ENCODE peak calls at places on chromosomes 11 and 22, in six cellular contexts. S is tibial nerve; P is naive thymus-derived CD4-positive, alpha-beta T cell; R is neuronal stem cell; E is CD4-positive, CD25-positive, alpha-beta regulatory T cell; F is ovary. K is an unnamed sample. For H3K4me1, the result is how much of the 10 kb centered on the place peaks cover.

GRCh38 chr11:17267576-17267975 is 9.0 kb upstream of the NUCB2 start:
- DNase-seq in S (no peak), P (no peak), R (no peak), E (no peak), F (no peak), K (no peak)

GRCh38 chr11:33721984-33722383 is 14.2 kb downstream of the CD59 start:
- DNase-seq in S (no peak), P (no peak), R (no peak), E (no peak), F (no peak), K (no peak)

GRCh38 chr11:82776377-82776776 is 42.7 kb upstream of the FAM181B start:
- DNase-seq in S (no peak), P (no peak), R (no peak), E (no peak), F (no peak), K (no peak)

GRCh38 chr22:31962392-31963113 is 18.2 kb downstream of the YWHAH start:
- DNase-seq in S (no peak), P (no peak), R (no peak), E (no peak), F (no peak), K (no peak)

GRCh38 chr22:25478573-25478972 is 85.9 kb upstream of the GRK3 start:
- DNase-seq in S (no peak), P (no peak), R (no peak), E (no peak), F (no peak), K (no peak)

GRCh38 chr11:118908931-118909618 is 16.7 kb downstream of the BCL9L start:
- DNase-seq in S (peak), P (no peak), R (no peak), E (no peak), F (peak), K (no peak)

GRCh38 chr11:59429924-59430516 is 3.8 kb upstream of the OR5A2 start:
- DNase-seq in S (no peak), P (no peak), R (peak), E (peak), F (no peak), K (no peak)

GRCh38 chr11:77346906-77347603 is 45.6 kb upstream of the GDPD4 start:
- DNase-seq in S (no peak), P (no peak), R (no peak), E (no peak), F (no peak), K (no peak)

GRCh38 chr11:67276821-67277230 is 10.6 kb downstream of the GRK2 start:
- DNase-seq in S (no peak), P (peak), R (no peak), E (no peak), F (no peak), K (no peak)

GRCh38 chr22:29820941-29821789 is 16.9 kb downstream of the ASCC2 start:
- DNase-seq in S (peak), P (peak), R (no peak), E (peak), F (peak), K (no peak)

GRCh38 chr11:37505406-37505805 is 907.4 kb upstream of the RAG2 start:
- DNase-seq in S (no peak), P (no peak), R (peak), E (no peak), F (no peak), K (no peak)

GRCh38 chr11:86247608-86248007 is 3.1 kb downstream of the EED start:
- DNase-seq in S (no peak), P (no peak), R (no peak), E (no peak), F (no peak), K (no peak)

GRCh38 chr22:48500481-48501230 is 1327.0 kb downstream of the BRD1 start:
- DNase-seq in S (no peak), P (no peak), R (no peak), E (no peak), F (no peak), K (no peak)

GRCh38 chr11:105051559-105051958 is 6.4 kb upstream of the CARD16 start:
- DNase-seq in S (no peak), P (no peak), R (no peak), E (no peak), F (no peak), K (no peak)

GRCh38 chr11:95522871-95523270 is 266.7 kb downstream of the FAM76B start:
- DNase-seq in S (no peak), P (no peak), R (no peak), E (no peak), F (no peak), K (no peak)

GRCh38 chr22:22802346-22802970 is 85.2 kb upstream of the IGLL5 start:
- DNase-seq in S (no peak), P (no peak), R (no peak), E (no peak), F (no peak), K (no peak)

GRCh38 chr11:68843703-68844312 is 2.1 kb upstream of the CPT1A start:
- DNase-seq in S (no peak), P (peak), R (no peak), E (peak), F (peak), K (peak)

GRCh38 chr11:119258983-119259382 is 52.8 kb downstream of the CBL start:
- DNase-seq in S (no peak), P (no peak), R (no peak), E (no peak), F (no peak), K (no peak)

GRCh38 chr11:74037309-74037708 is 28.4 kb upstream of the UCP3 start:
- DNase-seq in S (no peak), P (no peak), R (no peak), E (no peak), F (no peak), K (no peak)

GRCh38 chr11:65651339-65651588 is 11.5 kb downstream of the RELA start:
- DNase-seq in S (no peak), P (no peak), R (no peak), E (no peak), F (no peak), K (no peak)

GRCh38 chr22:31106001-31106571 is 1.3 kb downstream of the SELENOM start:
- DNase-seq in S (no peak), P (no peak), R (no peak), E (no peak), F (peak), K (no peak)

GRCh38 chr22:23513705-23514104 is 66.4 kb downstream of the IGLL1 start:
- DNase-seq in S (no peak), P (no peak), R (no peak), E (no peak), F (no peak), K (no peak)

GRCh38 chr11:17646451-17647145 is 72.8 kb upstream of the MYOD1 start:
- DNase-seq in S (no peak), P (no peak), R (no peak), E (no peak), F (no peak), K (no peak)

GRCh38 chr22:49433044-49433443 is 394.6 kb downstream of the BRD1 start:
- DNase-seq in S (no peak), P (no peak), R (no peak), E (no peak), F (no peak), K (no peak)

GRCh38 chr11:100630898-100631297 is 56.2 kb upstream of the ARHGAP42 start:
- DNase-seq in S (no peak), P (no peak), R (no peak), E (no peak), F (no peak), K (no peak)

GRCh38 chr22:20965104-20965887 is 1.8 kb upstream of the AIFM3 start:
- DNase-seq in S (no peak), P (no peak), R (no peak), E (no peak), F (no peak), K (no peak)

GRCh38 chr22:20963201-20964052 is 3.6 kb upstream of the AIFM3 start:
- DNase-seq in S (no peak), P (no peak), R (no peak), E (no peak), F (no peak), K (no peak)

GRCh38 chr22:20964090-20964798 is 2.8 kb upstream of the AIFM3 start:
- DNase-seq in S (no peak), P (no peak), R (no peak), E (no peak), F (no peak), K (no peak)

GRCh38 chr22:20965888-20966855 is 883 bp upstream of the AIFM3 start:
- DNase-seq in S (no peak), P (no peak), R (no peak), E (no peak), F (no peak), K (no peak)

GRCh38 chr22:20964799-20965103 is 2.3 kb upstream of the AIFM3 start:
- DNase-seq in S (no peak), P (no peak), R (no peak), E (no peak), F (no peak), K (no peak)
- H3K4me3 ChIP-seq in S (no peak), P (no peak), R (peak), E (no peak), F (no peak), K (no peak)

DNA sequence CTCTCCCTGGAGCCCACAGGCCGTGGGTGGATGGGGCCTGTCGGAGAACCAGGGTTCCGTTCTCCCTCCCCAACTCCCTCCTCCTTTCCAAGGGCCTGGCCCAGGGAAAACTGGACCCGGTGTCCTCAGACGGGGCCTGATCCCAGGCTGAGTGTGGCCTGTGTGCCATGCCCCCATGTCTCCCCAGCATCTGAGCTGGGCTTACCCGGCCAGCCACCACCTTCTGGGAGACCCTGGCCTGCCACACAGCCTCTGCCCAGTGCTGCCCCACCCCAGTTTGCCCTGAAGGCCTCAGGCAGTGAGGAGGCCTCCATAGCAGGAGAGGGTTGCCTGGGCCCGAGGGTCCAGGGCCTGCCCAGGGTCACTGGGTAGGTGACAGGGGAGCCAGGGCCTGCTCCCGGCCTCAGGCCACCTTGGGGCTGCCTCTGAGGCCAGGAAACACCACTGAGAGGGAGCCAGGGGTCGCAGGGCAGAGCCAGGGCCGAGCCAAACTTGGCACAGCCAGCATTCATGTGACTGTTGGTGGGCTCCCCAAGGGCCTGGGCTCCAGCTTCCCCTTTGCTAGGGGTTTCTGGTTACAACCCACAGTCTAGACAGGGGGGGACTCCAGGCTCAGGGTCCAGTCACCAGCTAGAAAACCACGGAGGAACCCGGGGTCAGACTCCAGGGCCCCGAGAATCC is 585 bp upstream of the IFITM10 start:
- DNase-seq in S (no peak), P (no peak), R (no peak), E (no peak), F (no peak), K (no peak)
- H3K4me1 ChIP-seq in S (half or more), P (under half), R (under half), E (under half), F (under half), K (under half)

DNA sequence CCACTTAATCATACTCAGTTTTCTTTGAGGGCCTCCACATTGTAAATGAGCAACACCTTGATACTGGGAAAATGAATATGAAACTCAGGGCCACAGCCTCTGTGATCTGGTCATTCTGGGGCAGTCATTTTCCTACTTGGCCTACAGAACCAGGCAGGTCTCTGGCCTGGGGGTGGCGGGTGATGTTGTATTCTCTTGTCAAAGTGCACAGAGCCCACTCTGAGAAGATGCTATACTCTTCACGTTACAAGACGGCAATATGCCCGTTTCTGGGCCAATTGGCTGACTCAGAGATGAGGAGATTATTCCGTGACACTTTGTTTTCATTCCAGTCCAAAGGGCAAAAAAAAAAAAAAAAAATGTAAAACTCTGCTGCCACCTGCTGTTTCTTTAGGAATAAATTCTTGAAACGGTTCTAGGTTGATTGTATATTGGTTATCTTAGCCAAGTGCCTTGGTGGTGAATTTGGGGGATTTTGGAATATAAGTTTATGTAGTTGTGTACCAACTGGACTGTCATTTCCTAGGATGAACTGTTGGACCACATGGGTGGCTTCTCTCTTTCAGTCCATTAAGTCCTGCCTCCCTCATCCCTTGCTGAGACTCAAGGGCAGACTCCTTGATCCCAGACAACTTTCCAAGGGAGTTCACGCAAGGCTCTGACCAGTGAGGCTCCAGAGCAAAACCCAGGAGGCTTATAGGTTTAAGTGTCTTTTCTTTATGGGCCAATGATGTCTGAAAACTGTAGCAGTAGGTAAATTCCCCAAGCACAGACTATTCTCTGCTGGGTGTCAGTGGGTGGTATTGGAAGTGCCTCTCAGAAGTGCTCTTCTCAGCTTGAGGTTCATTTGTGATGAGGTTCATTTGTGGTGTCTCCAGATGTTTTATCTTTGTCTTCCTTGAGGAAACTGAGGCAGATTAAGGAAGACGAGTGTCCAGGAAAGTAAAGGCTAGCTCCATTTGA is 18.2 kb downstream of the ADM start:
- DNase-seq in S (no peak), P (peak), R (no peak), E (peak), F (peak), K (no peak)
- H3K4me3 ChIP-seq in S (no peak), P (no peak), R (no peak), E (no peak), F (no peak), K (no peak)

DNA sequence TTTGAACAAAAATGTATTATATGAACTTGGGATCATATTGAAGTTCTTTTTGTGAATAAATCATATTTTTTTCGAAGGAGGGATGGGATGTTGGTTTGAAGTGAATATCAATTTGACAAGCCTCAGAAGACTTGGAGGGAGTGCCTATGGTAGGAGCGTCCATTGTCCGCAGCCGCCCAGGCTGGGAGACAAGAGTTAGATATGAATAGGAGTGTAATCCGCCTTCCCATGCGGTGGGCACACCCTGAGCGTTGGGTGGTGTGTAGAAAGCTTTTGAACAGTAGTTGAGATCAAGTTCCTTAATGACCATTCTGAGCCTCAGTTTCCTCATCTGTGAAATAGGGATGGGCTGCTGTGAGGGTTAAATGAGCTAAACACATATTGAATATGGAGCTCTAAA is 7.0 kb downstream of the CD82 start:
- DNase-seq in S (no peak), P (no peak), R (no peak), E (no peak), F (no peak), K (no peak)
- H3K4me1 ChIP-seq in S (half or more), P (half or more), R (under half), E (half or more), F (under half), K (half or more)

DNA sequence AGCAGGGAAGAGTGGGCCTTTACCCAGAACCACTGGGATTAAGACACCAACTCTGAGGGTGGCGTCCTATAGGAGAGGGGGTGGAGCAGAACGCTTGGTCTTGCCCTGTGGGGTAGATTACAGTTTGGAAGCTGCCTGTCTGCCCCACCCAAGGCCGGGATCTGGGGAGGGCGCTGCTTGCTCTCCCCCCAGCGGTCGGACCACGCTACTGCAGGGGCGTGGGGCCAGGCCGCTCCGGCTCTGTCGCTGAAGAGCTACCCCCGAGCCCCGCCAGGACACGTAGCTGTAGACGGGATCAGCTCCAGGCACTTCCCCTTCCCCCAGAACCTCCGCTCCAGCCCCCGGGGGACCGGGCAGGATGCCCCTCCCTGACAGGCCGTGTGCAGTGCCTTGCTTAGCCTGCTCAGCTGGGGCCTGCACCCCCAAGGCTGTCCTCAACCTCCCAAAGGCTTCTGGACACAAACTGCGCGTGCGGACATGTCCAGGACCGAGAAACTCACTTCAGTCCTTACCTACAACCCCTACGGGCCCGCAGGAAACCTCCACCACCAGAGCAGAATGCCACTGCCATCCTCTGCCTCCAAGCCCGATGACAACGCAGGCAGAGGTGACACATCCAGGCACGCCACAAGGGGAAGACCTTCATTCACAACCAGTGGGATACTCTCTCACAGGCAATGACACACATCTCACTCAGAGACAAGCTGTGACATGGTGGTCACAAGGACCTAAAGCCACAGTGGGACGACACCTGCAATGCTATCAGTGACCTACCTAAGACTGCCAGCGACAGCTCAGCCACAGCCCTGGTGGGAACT is 3.6 kb downstream of the AHNAK start:
- DNase-seq in S (peak), P (peak), R (peak), E (peak), F (peak), K (peak)
- H3K4me3 ChIP-seq in S (peak), P (peak), R (peak), E (peak), F (peak), K (peak)

GRCh38 chr11:128626913-128627665 is 39.7 kb upstream of the ETS1 start:
- DNase-seq in S (no peak), P (no peak), R (no peak), E (no peak), F (no peak), K (no peak)

GRCh38 chr11:128628686-128629085 is 41.3 kb upstream of the ETS1 start:
- DNase-seq in S (no peak), P (no peak), R (no peak), E (peak), F (no peak), K (no peak)

GRCh38 chr11:128628343-128628673 is 41.0 kb upstream of the ETS1 start:
- DNase-seq in S (no peak), P (no peak), R (no peak), E (no peak), F (no peak), K (no peak)

GRCh38 chr11:128629516-128630106 is 42.3 kb upstream of the ETS1 start:
- DNase-seq in S (no peak), P (no peak), R (no peak), E (no peak), F (no peak), K (no peak)

GRCh38 chr11:128627666-128628342 is 40.4 kb upstream of the ETS1 start:
- DNase-seq in S (no peak), P (no peak), R (no peak), E (no peak), F (no peak), K (no peak)
- H3K4me1 ChIP-seq in S (under half), P (half or more), R (under half), E (half or more), F (under half), K (half or more)

GRCh38 chr22:45903355-45904149 is 73.4 kb downstream of the WNT7B start:
- DNase-seq in S (no peak), P (no peak), R (no peak), E (no peak), F (no peak), K (no peak)
- H3K4me3 ChIP-seq in S (no peak), P (no peak), R (no peak), E (no peak), F (no peak), K (no peak)

GRCh38 chr22:39252461-39253391 is 7.9 kb upstream of the PDGFB start:
- DNase-seq in S (no peak), P (no peak), R (no peak), E (no peak), F (no peak), K (no peak)
- H3K4me1 ChIP-seq in S (under half), P (under half), R (under half), E (under half), F (under half), K (under half)

GRCh38 chr11:72969894-72970335 is 155.7 kb downstream of the ATG16L2 start:
- DNase-seq in S (no peak), P (no peak), R (no peak), E (peak), F (no peak), K (no peak)

GRCh38 chr11:72972541-72973128 is 158.4 kb downstream of the ATG16L2 start:
- DNase-seq in S (no peak), P (no peak), R (no peak), E (no peak), F (no peak), K (no peak)

GRCh38 chr11:72971211-72971610 is 157.0 kb downstream of the ATG16L2 start:
- DNase-seq in S (no peak), P (no peak), R (no peak), E (no peak), F (no peak), K (no peak)

GRCh38 chr11:72970557-72971118 is 156.4 kb downstream of the ATG16L2 start:
- DNase-seq in S (no peak), P (peak), R (no peak), E (no peak), F (no peak), K (no peak)

DNA sequence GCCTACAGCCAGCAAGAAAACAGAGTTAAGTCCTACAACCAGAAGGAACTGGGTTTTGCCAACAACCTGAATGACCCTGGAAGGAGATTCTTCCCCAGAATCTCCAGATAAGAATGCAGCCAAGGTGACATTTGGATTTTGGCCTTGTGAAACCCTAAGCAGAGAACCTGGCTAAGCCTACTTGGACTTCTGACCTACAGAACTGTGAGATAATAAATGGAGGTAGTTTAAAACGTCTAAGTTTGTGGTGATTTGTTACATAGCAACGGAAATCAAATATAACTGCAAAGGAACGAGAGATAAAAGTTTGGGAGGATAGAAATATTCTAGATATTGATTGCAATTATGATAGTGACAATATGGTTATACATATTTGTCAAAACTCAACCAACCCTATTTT is 157.4 kb downstream of the ATG16L2 start:
- DNase-seq in S (no peak), P (no peak), R (no peak), E (no peak), F (no peak), K (no peak)
- H3K4me3 ChIP-seq in S (no peak), P (no peak), R (no peak), E (no peak), F (no peak), K (no peak)

GRCh38 chr11:61793829-61794204 is 1.1 kb downstream of the FEN1 start:
- DNase-seq in S (no peak), P (no peak), R (no peak), E (no peak), F (no peak), K (no peak)
- H3K4me1 ChIP-seq in S (half or more), P (under half), R (under half), E (under half), F (under half), K (under half)

K was measured in effector memory CD4-positive, alpha-beta T cell.